ENCODE peak calls at places on chromosomes 4 and X, in six cellular contexts. One of them, this sample, is unnamed.

GRCh38 chr4:101291198-101291597 is 56.1 kb downstream of the PPP3CA start:
- DNase-seq in stomach: no peak
- DNase-seq in cardiac muscle cell: peak; percentile 14
- DNase-seq in tibial artery: no peak
- DNase-seq in psoas muscle: no peak
- DNase-seq in OCI-LY7: no peak
- DNase-seq in this sample: no peak

GRCh38 chr4:24863799-24864198 is 49.0 kb downstream of the CCDC149 start:
- DNase-seq in tibial artery: no peak
- DNase-seq in OCI-LY7: no peak
- DNase-seq in cardiac muscle cell: no peak
- DNase-seq in psoas muscle: no peak
- DNase-seq in stomach: no peak
- DNase-seq in this sample: no peak

GRCh38 chr4:54318904-54319303 is 89.8 kb downstream of the PDGFRA start:
- DNase-seq in psoas muscle: no peak
- DNase-seq in cardiac muscle cell: peak; percentile 76
- DNase-seq in stomach: no peak
- DNase-seq in tibial artery: no peak
- DNase-seq in OCI-LY7: peak; percentile 56
- DNase-seq in this sample: no peak

GRCh38 chrX:29662101-29662500 is 553.3 kb upstream of the MAGEB2 start:
- DNase-seq in stomach: no peak
- DNase-seq in tibial artery: no peak
- DNase-seq in psoas muscle: no peak
- DNase-seq in OCI-LY7: no peak
- DNase-seq in cardiac muscle cell: peak; percentile 55
- DNase-seq in this sample: no peak

GRCh38 chrX:9597361-9598035 is 132.6 kb downstream of the TBL1X start:
- DNase-seq in cardiac muscle cell: no peak
- DNase-seq in OCI-LY7: no peak
- DNase-seq in tibial artery: no peak
- DNase-seq in psoas muscle: no peak
- DNase-seq in stomach: no peak
- DNase-seq in this sample: no peak

GRCh38 chrX:13598877-13599276 is 29.5 kb downstream of the EGFL6 start:
- DNase-seq in OCI-LY7: peak; percentile 3
- DNase-seq in cardiac muscle cell: peak; percentile 6
- DNase-seq in psoas muscle: no peak
- DNase-seq in stomach: no peak
- DNase-seq in tibial artery: no peak
- DNase-seq in this sample: no peak

GRCh38 chr4:107034982-107035710 is 967 bp downstream of the DKK2 start:
- DNase-seq in cardiac muscle cell: peak; percentile 29
- DNase-seq in tibial artery: peak; percentile 21
- DNase-seq in stomach: no peak
- DNase-seq in OCI-LY7: no peak
- DNase-seq in psoas muscle: peak; percentile 55
- DNase-seq in this sample: peak; percentile 42

GRCh38 chrX:73214366-73215094 is at the start of gene NAP1L2:
- DNase-seq in tibial artery: peak; percentile 18
- DNase-seq in OCI-LY7: no peak
- DNase-seq in stomach: no peak
- DNase-seq in cardiac muscle cell: peak; percentile 6
- DNase-seq in psoas muscle: peak; percentile 46
- DNase-seq in this sample: no peak

GRCh38 chr4:99087887-99088484 is 602 bp downstream of the ADH5 start:
- DNase-seq in stomach: peak; percentile 69
- DNase-seq in tibial artery: peak; percentile 91
- DNase-seq in cardiac muscle cell: peak; percentile 91
- DNase-seq in OCI-LY7: peak; percentile 52
- DNase-seq in psoas muscle: peak; percentile 86
- DNase-seq in this sample: no peak

GRCh38 chrX:99857455-99857854 is 552.6 kb downstream of the PCDH19 start:
- DNase-seq in cardiac muscle cell: no peak
- DNase-seq in stomach: no peak
- DNase-seq in psoas muscle: no peak
- DNase-seq in OCI-LY7: no peak
- DNase-seq in tibial artery: no peak
- DNase-seq in this sample: no peak

GRCh38 chrX:53303195-53303594 is 21.8 kb upstream of the IQSEC2 start:
- DNase-seq in tibial artery: no peak
- DNase-seq in stomach: no peak
- DNase-seq in psoas muscle: no peak
- DNase-seq in cardiac muscle cell: no peak
- DNase-seq in OCI-LY7: no peak
- DNase-seq in this sample: no peak

GRCh38 chr4:112526061-112526460 is 10.1 kb upstream of the NEUROG2 start:
- DNase-seq in psoas muscle: no peak
- DNase-seq in tibial artery: no peak
- DNase-seq in OCI-LY7: no peak
- DNase-seq in cardiac muscle cell: no peak
- DNase-seq in stomach: no peak
- DNase-seq in this sample: no peak

GRCh38 chrX:54495814-54496516 is at the start of gene FGD1:
- DNase-seq in psoas muscle: peak; percentile 76
- DNase-seq in OCI-LY7: peak; percentile 25
- DNase-seq in cardiac muscle cell: peak; percentile 71
- DNase-seq in stomach: peak; percentile 73
- DNase-seq in tibial artery: peak; percentile 58
- DNase-seq in this sample: peak; percentile 53

GRCh38 chrX:41491267-41492004 is 44.3 kb downstream of the NYX start:
- DNase-seq in tibial artery: no peak
- DNase-seq in OCI-LY7: no peak
- DNase-seq in cardiac muscle cell: peak; percentile 91
- DNase-seq in psoas muscle: no peak
- DNase-seq in stomach: no peak
- DNase-seq in this sample: peak; percentile 54

GRCh38 chr4:145293658-145294057 is 113.3 kb upstream of the OTUD4 start:
- DNase-seq in cardiac muscle cell: no peak
- DNase-seq in stomach: no peak
- DNase-seq in psoas muscle: no peak
- DNase-seq in tibial artery: no peak
- DNase-seq in OCI-LY7: no peak
- DNase-seq in this sample: no peak

GRCh38 chr4:41172772-41173171 is 41.6 kb downstream of the APBB2 start:
- DNase-seq in stomach: no peak
- DNase-seq in OCI-LY7: peak; percentile 44
- DNase-seq in cardiac muscle cell: no peak
- DNase-seq in psoas muscle: no peak
- DNase-seq in tibial artery: no peak
- DNase-seq in this sample: no peak

GRCh38 chr4:2332201-2332975 is 70.5 kb upstream of the MXD4 start:
- DNase-seq in psoas muscle: no peak
- DNase-seq in stomach: no peak
- DNase-seq in tibial artery: no peak
- DNase-seq in OCI-LY7: no peak
- DNase-seq in cardiac muscle cell: no peak
- DNase-seq in this sample: no peak

GRCh38 chr4:152785639-152786517 is 6.1 kb downstream of the ARFIP1 start:
- DNase-seq in OCI-LY7: peak; percentile 22
- DNase-seq in tibial artery: no peak
- DNase-seq in psoas muscle: no peak
- DNase-seq in cardiac muscle cell: no peak
- DNase-seq in stomach: no peak
- DNase-seq in this sample: no peak

GRCh38 chr4:152679414-152680281 is at the start of gene TMEM154:
- DNase-seq in OCI-LY7: peak; percentile 91
- DNase-seq in cardiac muscle cell: peak; percentile 91
- DNase-seq in tibial artery: peak; percentile 60
- DNase-seq in stomach: peak; percentile 67
- DNase-seq in psoas muscle: peak; percentile 70
- DNase-seq in this sample: peak; percentile 77

GRCh38 chr4:845233-845835 is 19.4 kb upstream of the CPLX1 start:
- DNase-seq in tibial artery: no peak
- DNase-seq in psoas muscle: peak; percentile 39
- DNase-seq in cardiac muscle cell: peak; percentile 66
- DNase-seq in OCI-LY7: no peak
- DNase-seq in stomach: no peak
- DNase-seq in this sample: peak; percentile 33

GRCh38 chr4:3640587-3640962 is 108.4 kb upstream of the LRPAP1 start:
- DNase-seq in stomach: no peak
- DNase-seq in cardiac muscle cell: no peak
- DNase-seq in psoas muscle: peak; percentile 32
- DNase-seq in OCI-LY7: no peak
- DNase-seq in tibial artery: peak; percentile 46
- DNase-seq in this sample: no peak

GRCh38 chr4:176436500-176436973 is 116.8 kb downstream of the SPCS3 start:
- DNase-seq in psoas muscle: no peak
- DNase-seq in OCI-LY7: peak; percentile 3
- DNase-seq in stomach: no peak
- DNase-seq in tibial artery: no peak
- DNase-seq in cardiac muscle cell: peak; percentile 61
- DNase-seq in this sample: no peak

GRCh38 chr4:54726907-54727306 is 69.2 kb downstream of the KIT start:
- DNase-seq in psoas muscle: no peak
- DNase-seq in stomach: no peak
- DNase-seq in OCI-LY7: no peak
- DNase-seq in cardiac muscle cell: no peak
- DNase-seq in tibial artery: no peak
- DNase-seq in this sample: no peak

GRCh38 chr4:85637778-85638177 is 162.8 kb downstream of the ARHGAP24 start:
- DNase-seq in stomach: no peak
- DNase-seq in psoas muscle: no peak
- DNase-seq in OCI-LY7: no peak
- DNase-seq in tibial artery: no peak
- DNase-seq in cardiac muscle cell: peak; percentile 7
- DNase-seq in this sample: no peak

GRCh38 chrX:149871940-149872339 is 9.0 kb upstream of the MAGEA8 start:
- DNase-seq in psoas muscle: no peak
- DNase-seq in OCI-LY7: peak; percentile 33
- DNase-seq in cardiac muscle cell: peak; percentile 10
- DNase-seq in stomach: peak; percentile 56
- DNase-seq in tibial artery: no peak
- DNase-seq in this sample: no peak

GRCh38 chr4:26322349-26322748 is 1.5 kb downstream of the RBPJ start:
- DNase-seq in OCI-LY7: no peak
- DNase-seq in stomach: no peak
- DNase-seq in tibial artery: no peak
- DNase-seq in psoas muscle: no peak
- DNase-seq in cardiac muscle cell: no peak
- DNase-seq in this sample: no peak
- H3K27ac ChIP-seq in OCI-LY7: no peak overlapping the region
- H3K27ac ChIP-seq in stomach: peak overlapping the region; percentile 96
- H3K27ac ChIP-seq in tibial artery: peak overlapping the region; percentile 93
- H3K27ac ChIP-seq in psoas muscle: no peak overlapping the region
- H3K27ac ChIP-seq in cardiac muscle cell: peak overlapping the region; percentile 87
- H3K27ac ChIP-seq in this sample: no peak overlapping the region

GRCh38 chr4:124943938-124944337 is 231.4 kb upstream of the ANKRD50 start:
- DNase-seq in tibial artery: no peak
- DNase-seq in psoas muscle: no peak
- DNase-seq in OCI-LY7: no peak
- DNase-seq in stomach: no peak
- DNase-seq in cardiac muscle cell: no peak
- DNase-seq in this sample: no peak

GRCh38 chr4:124941267-124941666 is 228.7 kb upstream of the ANKRD50 start:
- DNase-seq in stomach: no peak
- DNase-seq in tibial artery: no peak
- DNase-seq in psoas muscle: no peak
- DNase-seq in cardiac muscle cell: no peak
- DNase-seq in OCI-LY7: no peak
- DNase-seq in this sample: no peak

GRCh38 chr4:124940387-124940786 is 227.9 kb upstream of the ANKRD50 start:
- DNase-seq in cardiac muscle cell: peak; percentile 96
- DNase-seq in OCI-LY7: no peak
- DNase-seq in tibial artery: no peak
- DNase-seq in psoas muscle: no peak
- DNase-seq in stomach: no peak
- DNase-seq in this sample: no peak

GRCh38 chr4:124945422-124945821 is 232.9 kb upstream of the ANKRD50 start:
- DNase-seq in OCI-LY7: no peak
- DNase-seq in stomach: no peak
- DNase-seq in cardiac muscle cell: no peak
- DNase-seq in tibial artery: no peak
- DNase-seq in psoas muscle: no peak
- DNase-seq in this sample: no peak

GRCh38 chr4:124943145-124943889 is 230.8 kb upstream of the ANKRD50 start:
- DNase-seq in cardiac muscle cell: peak; percentile 65
- DNase-seq in psoas muscle: no peak
- DNase-seq in stomach: no peak
- DNase-seq in OCI-LY7: no peak
- DNase-seq in tibial artery: no peak
- DNase-seq in this sample: peak; percentile 76
- H3K36me3 ChIP-seq in cardiac muscle cell: no peaks in the 10 kb centered on the region
- H3K36me3 ChIP-seq in psoas muscle: no peaks in the 10 kb centered on the region
- H3K36me3 ChIP-seq in stomach: no peaks in the 10 kb centered on the region
- H3K36me3 ChIP-seq in OCI-LY7: no peaks in the 10 kb centered on the region
- H3K36me3 ChIP-seq in tibial artery: no peaks in the 10 kb centered on the region
- H3K36me3 ChIP-seq in this sample: no peaks in the 10 kb centered on the region

GRCh38 chr4:8846046-8846720 is 25.5 kb downstream of the HMX1 start:
- DNase-seq in OCI-LY7: no peak
- DNase-seq in stomach: no peak
- DNase-seq in tibial artery: peak; percentile 8
- DNase-seq in psoas muscle: peak; percentile 24
- DNase-seq in cardiac muscle cell: no peak
- DNase-seq in this sample: peak; percentile 29

GRCh38 chr4:8847764-8848163 is 23.9 kb downstream of the HMX1 start:
- DNase-seq in psoas muscle: no peak
- DNase-seq in tibial artery: peak; percentile 8
- DNase-seq in cardiac muscle cell: no peak
- DNase-seq in OCI-LY7: no peak
- DNase-seq in stomach: no peak
- DNase-seq in this sample: no peak

GRCh38 chr4:8848507-8849265 is 23.0 kb downstream of the HMX1 start:
- DNase-seq in psoas muscle: no peak
- DNase-seq in tibial artery: no peak
- DNase-seq in stomach: no peak
- DNase-seq in cardiac muscle cell: no peak
- DNase-seq in OCI-LY7: no peak
- DNase-seq in this sample: no peak

GRCh38 chr4:8846864-8847263 is 24.8 kb downstream of the HMX1 start:
- DNase-seq in tibial artery: peak; percentile 7
- DNase-seq in OCI-LY7: no peak
- DNase-seq in psoas muscle: peak; percentile 24
- DNase-seq in stomach: no peak
- DNase-seq in cardiac muscle cell: no peak
- DNase-seq in this sample: no peak

GRCh38 chr4:8847331-8847730 is 24.3 kb downstream of the HMX1 start:
- DNase-seq in tibial artery: peak; percentile 15
- DNase-seq in OCI-LY7: no peak
- DNase-seq in psoas muscle: peak; percentile 20
- DNase-seq in stomach: no peak
- DNase-seq in cardiac muscle cell: no peak
- DNase-seq in this sample: peak; percentile 42
- H3K27ac ChIP-seq in tibial artery: no peak overlapping the region
- H3K27ac ChIP-seq in OCI-LY7: no peak overlapping the region
- H3K27ac ChIP-seq in psoas muscle: no peak overlapping the region
- H3K27ac ChIP-seq in stomach: no peak overlapping the region
- H3K27ac ChIP-seq in cardiac muscle cell: no peak overlapping the region
- H3K27ac ChIP-seq in this sample: no peak overlapping the region

DNA sequence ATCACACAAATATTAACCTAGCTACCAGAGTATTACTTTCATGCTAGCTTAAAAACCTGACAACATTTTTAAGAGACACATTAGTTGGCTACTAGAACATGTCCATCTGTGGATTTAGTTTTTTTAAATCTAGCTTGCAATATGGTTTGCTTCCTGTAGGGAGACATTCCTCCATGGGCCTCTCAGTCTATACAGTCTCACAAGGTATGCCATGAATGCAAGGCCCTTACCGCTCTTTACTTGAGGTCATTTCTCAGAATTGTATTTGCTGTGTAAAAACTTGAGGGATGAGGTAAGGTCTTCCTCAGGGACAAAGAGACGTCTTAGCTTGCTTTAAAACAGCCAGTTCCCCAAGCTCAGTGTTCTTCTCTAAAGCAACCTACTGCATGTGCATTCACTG is 26.9 kb downstream of the UBA6 start:
- DNase-seq in tibial artery: no peak
- DNase-seq in stomach: no peak
- DNase-seq in cardiac muscle cell: no peak
- DNase-seq in OCI-LY7: no peak
- DNase-seq in psoas muscle: no peak
- DNase-seq in this sample: no peak
- H3K36me3 ChIP-seq in tibial artery: peaks cover 67% of the 10 kb centered on the region
- H3K36me3 ChIP-seq in stomach: peaks cover 99% of the 10 kb centered on the region
- H3K36me3 ChIP-seq in cardiac muscle cell: peaks cover 66% of the 10 kb centered on the region
- H3K36me3 ChIP-seq in OCI-LY7: peaks cover 95% of the 10 kb centered on the region
- H3K36me3 ChIP-seq in psoas muscle: peaks cover 7% of the 10 kb centered on the region
- H3K36me3 ChIP-seq in this sample: peaks cover 96% of the 10 kb centered on the region